ENCODE peak calls at places on chromosomes 6 and 20, in four cellular contexts. One of them, this sample, is unnamed.

GRCh38 chr6:33492093-33492492 is 37.7 kb downstream of the ZBTB9 start:
- DNase-seq in ACHN: no peak
- DNase-seq in K562: peak
- DNase-seq in psoas muscle: no peak
- DNase-seq in this sample: no peak

GRCh38 chr20:10508468-10509251 is 73.6 kb downstream of the SLX4IP start:
- DNase-seq in psoas muscle: no peak
- DNase-seq in ACHN: no peak
- DNase-seq in K562: peak
- DNase-seq in this sample: no peak

GRCh38 chr6:15465212-15465611 is 197.6 kb downstream of the DTNBP1 start:
- DNase-seq in ACHN: no peak
- DNase-seq in K562: no peak
- DNase-seq in psoas muscle: no peak
- DNase-seq in this sample: no peak

GRCh38 chr6:4413073-4413472 is 277.7 kb upstream of the ECI2 start:
- DNase-seq in K562: no peak
- DNase-seq in psoas muscle: no peak
- DNase-seq in ACHN: no peak
- DNase-seq in this sample: no peak

GRCh38 chr20:63696311-63696627 is 183 bp upstream of the TNFRSF6B start:
- DNase-seq in ACHN: peak
- DNase-seq in psoas muscle: no peak
- DNase-seq in K562: no peak
- DNase-seq in this sample: no peak

GRCh38 chr6:3403244-3404154 is 53.4 kb downstream of the SLC22A23 start:
- DNase-seq in psoas muscle: no peak
- DNase-seq in K562: no peak
- DNase-seq in ACHN: peak
- DNase-seq in this sample: no peak

GRCh38 chr20:54382419-54382818 is 93.0 kb upstream of the DOK5 start:
- DNase-seq in psoas muscle: no peak
- DNase-seq in ACHN: no peak
- DNase-seq in K562: no peak
- DNase-seq in this sample: no peak

GRCh38 chr6:4295058-4295788 is 159.8 kb upstream of the ECI2 start:
- DNase-seq in K562: no peak
- DNase-seq in ACHN: no peak
- DNase-seq in psoas muscle: no peak
- DNase-seq in this sample: no peak

GRCh38 chr6:102571236-102571908 is 1177.9 kb downstream of the GRIK2 start:
- DNase-seq in ACHN: no peak
- DNase-seq in K562: no peak
- DNase-seq in psoas muscle: no peak
- DNase-seq in this sample: no peak

GRCh38 chr6:45522486-45522885 is 144.8 kb upstream of the SUPT3H start:
- DNase-seq in ACHN: no peak
- DNase-seq in K562: no peak
- DNase-seq in psoas muscle: no peak
- DNase-seq in this sample: no peak

GRCh38 chr6:38133932-38134703 is 314.6 kb downstream of the ZFAND3 start:
- DNase-seq in K562: no peak
- DNase-seq in psoas muscle: no peak
- DNase-seq in ACHN: no peak
- DNase-seq in this sample: no peak

GRCh38 chr20:61842011-61842410 is 223.7 kb downstream of the TAF4 start:
- DNase-seq in K562: no peak
- DNase-seq in psoas muscle: no peak
- DNase-seq in ACHN: no peak
- DNase-seq in this sample: no peak

GRCh38 chr6:119156742-119157494 is 78.5 kb upstream of the FAM184A start:
- DNase-seq in ACHN: no peak
- DNase-seq in K562: no peak
- DNase-seq in psoas muscle: no peak
- DNase-seq in this sample: no peak

GRCh38 chr20:49306903-49307336 is 29.1 kb upstream of the ZNFX1 start:
- DNase-seq in psoas muscle: no peak
- DNase-seq in K562: no peak
- DNase-seq in ACHN: no peak
- DNase-seq in this sample: no peak

GRCh38 chr20:8421981-8422380 is 289.9 kb downstream of the PLCB1 start:
- DNase-seq in ACHN: no peak
- DNase-seq in K562: no peak
- DNase-seq in psoas muscle: no peak
- DNase-seq in this sample: no peak

GRCh38 chr20:58523072-58523681 is 8.0 kb upstream of the APCDD1L start:
- DNase-seq in K562: no peak
- DNase-seq in ACHN: no peak
- DNase-seq in psoas muscle: no peak
- DNase-seq in this sample: no peak

This sample was measured in activated CD4-positive, alpha-beta T cell treated with anti-CD3 and anti-CD28 coated beads for 24 hours.